ENCODE peak calls at places on chromosomes 4 and X, in seven cellular contexts. A, D, Z, V, Y, K and L are unnamed samples.

GRCh38 chr4:52037730-52038108 is 380 bp downstream of the SGCB start:
- DNase-seq in Z (peak; percentile 29), A (peak; percentile 24), D (peak; percentile 50), V (peak; percentile 39), K (peak; percentile 51), Y (no peak), L (no peak)

GRCh38 chr4:71526626-71527406 is 188.0 kb downstream of the SLC4A4 start:
- DNase-seq in D (peak; percentile 9), A (no peak), V (no peak), Y (no peak), Z (no peak), K (peak; percentile 69), L (no peak)

GRCh38 chrX:30649859-30650258 is 3.4 kb upstream of the GK start:
- DNase-seq in D (peak; percentile 43), V (peak; percentile 54), Y (no peak), A (peak; percentile 38), Z (no peak), K (no peak), L (no peak)

GRCh38 chrX:13087322-13088154 is 43.1 kb upstream of the FAM9C start:
- DNase-seq in A (peak; percentile 93), V (peak; percentile 94), K (no peak), Z (no peak), D (peak; percentile 95), Y (peak; percentile 71), L (peak; percentile 62)

GRCh38 chr4:105666693-105667092 is 41.8 kb downstream of the INTS12 start:
- DNase-seq in K (peak; percentile 37), Z (no peak), D (peak; percentile 31), Y (no peak), V (peak; percentile 78), A (no peak), L (peak; percentile 31)

GRCh38 chr4:122798101-122798500 is 28.5 kb upstream of the FGF2 start:
- DNase-seq in A (no peak), D (peak; percentile 14), V (peak; percentile 97), Y (peak; percentile 57), K (peak; percentile 70), Z (no peak), L (no peak)

GRCh38 chr4:109730294-109731051 is 603 bp upstream of the PLA2G12A start:
- DNase-seq in A (no peak), Y (peak; percentile 16), D (no peak), Z (peak; percentile 52), K (peak; percentile 77), V (peak; percentile 59), L (no peak)

GRCh38 chr4:76087007-76087769 is 12.7 kb downstream of the ART3 start:
- DNase-seq in D (peak; percentile 39), Z (no peak), A (no peak), Y (peak; percentile 25), V (peak; percentile 76), K (peak; percentile 91), L (peak; percentile 20)

GRCh38 chr4:133152801-133153526 is 3.9 kb downstream of the PCDH10 start:
- DNase-seq in A (no peak), D (no peak), Z (no peak), Y (no peak), K (peak; percentile 23), V (peak; percentile 14), L (no peak)

GRCh38 chr4:96193061-96193460 is 353.2 kb downstream of the PDHA2 start:
- DNase-seq in V (peak; percentile 4), A (no peak), Z (no peak), K (no peak), D (no peak), Y (peak; percentile 23), L (no peak)

GRCh38 chr4:89048906-89049601 is 7.9 kb downstream of the FAM13A start:
- DNase-seq in Y (no peak), D (no peak), K (no peak), V (no peak), Z (no peak), A (no peak), L (no peak)

GRCh38 chrX:500481-501010 is 113.8 kb upstream of the PPP2R3B start:
- DNase-seq in A (no peak), K (no peak), Z (no peak), D (no peak), Y (no peak), V (no peak), L (no peak)

GRCh38 chrX:36431819-36432218 is 512.3 kb downstream of the CFAP47 start:
- DNase-seq in Z (no peak), D (no peak), A (no peak), K (peak; percentile 36), Y (peak; percentile 65), V (peak; percentile 87), L (peak; percentile 22)

GRCh38 chr4:153322791-153323190 is 21.7 kb upstream of the MND1 start:
- DNase-seq in Y (no peak), Z (no peak), V (no peak), K (no peak), D (no peak), A (no peak), L (no peak)

GRCh38 chrX:21658152-21658737 is at the start of gene KLHL34:
- DNase-seq in Y (no peak), V (no peak), D (no peak), A (peak; percentile 11), Z (no peak), K (no peak), L (no peak)

GRCh38 chr4:148369919-148370318 is 72.3 kb downstream of the NR3C2 start:
- DNase-seq in D (no peak), K (no peak), V (no peak), A (no peak), Z (no peak), Y (no peak), L (no peak)

GRCh38 chr4:159487284-159487747 is 384.4 kb downstream of the RAPGEF2 start:
- DNase-seq in D (peak; percentile 71), V (peak; percentile 92), A (peak; percentile 17), Z (no peak), Y (peak; percentile 14), K (peak; percentile 90), L (peak; percentile 20)

GRCh38 chrX:42619068-42619467 is 158.9 kb downstream of the PPP1R2C start:
- DNase-seq in V (no peak), Y (no peak), A (no peak), Z (no peak), D (no peak), K (no peak), L (no peak)

DNA sequence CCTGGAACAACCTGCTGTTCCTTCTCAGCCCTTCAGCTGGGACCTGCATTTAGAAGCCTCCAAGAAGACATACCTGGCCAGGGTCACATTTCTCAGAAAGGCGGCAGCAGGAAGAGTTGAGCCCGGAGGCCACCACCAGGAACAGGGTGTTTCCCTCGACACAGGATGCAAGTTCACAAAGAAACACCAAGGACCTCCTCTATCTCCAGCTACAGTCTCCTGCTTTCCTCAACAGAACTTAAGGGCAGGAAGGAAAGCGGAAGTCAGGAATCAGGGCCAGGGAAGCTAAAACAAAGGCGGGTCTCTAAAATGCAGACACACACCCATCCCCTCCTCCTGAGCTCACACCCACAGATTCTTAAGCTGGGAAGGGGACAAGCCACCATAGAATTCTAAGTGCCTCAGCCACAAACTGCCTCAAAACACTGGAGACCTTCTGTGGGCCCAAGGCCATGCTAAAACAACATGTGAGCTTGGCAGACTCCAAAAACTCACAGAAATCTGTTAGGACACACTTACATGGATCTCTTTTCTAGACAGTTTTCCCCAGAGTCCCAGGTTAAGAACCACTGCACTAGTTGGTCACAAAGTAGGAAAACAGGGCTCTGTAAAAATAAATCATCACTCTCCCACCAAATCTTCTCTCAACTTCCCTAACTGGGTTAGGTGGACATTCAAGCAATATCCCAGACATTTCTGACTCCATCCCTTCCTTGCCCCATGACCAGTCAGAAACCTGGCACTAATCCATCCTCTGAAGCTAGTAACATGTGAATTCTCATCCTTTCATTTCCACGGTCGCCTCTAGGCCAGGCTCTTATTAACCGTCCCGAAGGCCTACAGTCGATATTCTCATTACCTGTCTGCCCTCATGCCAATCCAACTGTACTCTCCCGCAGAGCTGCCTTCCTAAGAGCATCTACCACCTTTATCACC is 163.2 kb downstream of the APBB2 start:
- DNase-seq in Y (no peak), D (no peak), A (no peak), Z (no peak), V (no peak), K (no peak), L (no peak)
- H3K4me3 ChIP-seq in Y (no peak overlapping the region), D (no peak overlapping the region), A (no peak overlapping the region), Z (no peak overlapping the region), V (no peak overlapping the region), K (no peak overlapping the region), L (no peak overlapping the region)

GRCh38 chr4:165738571-165738970 is 134.5 kb upstream of the TLL1 start:
- DNase-seq in K (no peak), A (no peak), Y (no peak), D (no peak), Z (no peak), V (no peak), L (no peak)
- H3K4me3 ChIP-seq in K (no peak overlapping the region), A (no peak overlapping the region), Y (no peak overlapping the region), D (no peak overlapping the region), Z (no peak overlapping the region), V (no peak overlapping the region), L (no peak overlapping the region)

GRCh38 chr4:112510468-112511293 is 5.3 kb downstream of the NEUROG2 start:
- DNase-seq in V (no peak), Y (no peak), D (no peak), Z (no peak), A (no peak), K (peak; percentile 80), L (no peak)

GRCh38 chr4:112514079-112514448 is 1.9 kb downstream of the NEUROG2 start:
- DNase-seq in Y (no peak), V (no peak), K (peak; percentile 33), A (no peak), Z (no peak), D (peak; percentile 63), L (no peak)

GRCh38 chr4:112511294-112512118 is 4.5 kb downstream of the NEUROG2 start:
- DNase-seq in A (no peak), Y (no peak), K (peak; percentile 57), Z (no peak), V (no peak), D (no peak), L (no peak)

GRCh38 chr4:112510191-112510467 is 5.9 kb downstream of the NEUROG2 start:
- DNase-seq in Y (no peak), D (no peak), V (no peak), Z (no peak), A (no peak), K (no peak), L (no peak)

GRCh38 chr4:112509243-112510190 is 6.5 kb downstream of the NEUROG2 start:
- DNase-seq in K (peak; percentile 56), Y (peak; percentile 42), A (no peak), Z (no peak), D (no peak), V (no peak), L (no peak)
- H3K4me3 ChIP-seq in K (no peak overlapping the region), Y (no peak overlapping the region), A (peak overlapping the region; percentile 11), Z (no peak overlapping the region), D (peak overlapping the region; percentile 51), V (no peak overlapping the region), L (peak overlapping the region; percentile 28)

DNA sequence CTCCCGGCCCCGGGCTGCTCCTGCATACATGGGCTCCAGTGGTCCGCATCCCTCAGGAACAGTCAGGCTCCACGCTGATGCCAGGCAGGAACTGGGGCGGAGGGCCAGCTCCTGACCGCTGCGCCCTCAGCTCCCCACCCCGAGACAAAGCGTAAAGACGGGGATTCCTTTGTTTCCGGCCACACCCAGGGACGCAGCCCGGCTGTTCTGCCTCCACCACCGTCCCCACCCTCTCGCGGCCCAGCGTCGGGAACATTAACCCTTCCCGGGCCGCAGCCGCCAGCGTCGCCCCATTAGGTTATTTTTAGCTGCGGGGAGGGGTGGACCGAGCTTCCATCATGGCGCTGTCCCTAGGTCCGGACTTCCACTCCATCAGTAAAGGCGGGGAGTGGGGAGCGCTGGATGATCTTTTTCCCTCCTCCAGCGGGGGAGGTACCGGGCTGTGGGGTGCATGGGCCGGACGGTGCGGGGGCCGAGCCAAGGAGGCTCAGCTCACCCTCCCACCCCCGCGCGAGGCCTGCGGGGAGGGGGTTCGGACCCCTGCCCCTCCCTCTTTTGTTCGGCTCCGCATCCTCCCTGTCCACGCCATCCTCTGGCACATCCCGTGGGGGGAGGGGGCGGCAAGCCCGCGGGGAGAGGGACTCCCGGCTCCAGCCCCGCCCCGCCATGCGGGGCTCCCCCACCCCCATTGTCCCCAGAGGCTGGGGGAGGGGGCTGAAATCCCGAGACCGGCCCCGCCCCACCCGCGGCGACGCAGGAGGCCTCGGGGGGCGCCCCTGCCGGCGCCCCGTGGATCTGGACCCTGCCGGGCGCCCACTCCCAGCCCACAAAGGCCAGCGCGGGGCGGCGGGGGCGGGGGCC is 5.3 kb downstream of the CRMP1 start:
- DNase-seq in Y (no peak), Z (no peak), A (no peak), V (no peak), K (peak; percentile 57), D (no peak), L (no peak)
- H3K4me3 ChIP-seq in Y (peak overlapping the region; percentile 19), Z (peak overlapping the region; percentile 40), A (no peak overlapping the region), V (no peak overlapping the region), K (peak overlapping the region; percentile 56), D (no peak overlapping the region), L (no peak overlapping the region)